ENCODE peak calls at places on chromosomes 6 and 20, in four cellular contexts. One of them, this sample, is unnamed.

GRCh38 chr20:48467622-48468021 is 360.2 kb downstream of the PREX1 start:
- DNase-seq in stomach: no peak
- DNase-seq in cardiac fibroblast: no peak
- DNase-seq in mammary epithelial cell: no peak
- DNase-seq in this sample: no peak

GRCh38 chr6:8383584-8383983 is 51.8 kb downstream of the SLC35B3 start:
- DNase-seq in stomach: no peak
- DNase-seq in cardiac fibroblast: no peak
- DNase-seq in mammary epithelial cell: no peak
- DNase-seq in this sample: no peak

GRCh38 chr6:29516108-29516507 is 28.4 kb upstream of the MAS1L start:
- DNase-seq in stomach: no peak
- DNase-seq in cardiac fibroblast: peak
- DNase-seq in mammary epithelial cell: peak
- DNase-seq in this sample: no peak

GRCh38 chr6:9745476-9745875 is 669.4 kb downstream of the TFAP2A start:
- DNase-seq in stomach: no peak
- DNase-seq in cardiac fibroblast: no peak
- DNase-seq in mammary epithelial cell: no peak
- DNase-seq in this sample: no peak

GRCh38 chr6:163751032-163751525 is 336.6 kb downstream of the QKI start:
- DNase-seq in stomach: no peak
- DNase-seq in cardiac fibroblast: no peak
- DNase-seq in mammary epithelial cell: peak
- DNase-seq in this sample: no peak

GRCh38 chr20:48826883-48827771 is 672 bp downstream of the PREX1 start:
- DNase-seq in stomach: peak
- DNase-seq in cardiac fibroblast: peak
- DNase-seq in mammary epithelial cell: no peak
- DNase-seq in this sample: peak

GRCh38 chr20:46035713-46036112 is 6.7 kb downstream of the SLC12A5 start:
- DNase-seq in stomach: no peak
- DNase-seq in cardiac fibroblast: no peak
- DNase-seq in mammary epithelial cell: no peak
- DNase-seq in this sample: no peak

GRCh38 chr6:75331134-75331533 is 46.5 kb upstream of the TMEM30A start:
- DNase-seq in stomach: no peak
- DNase-seq in cardiac fibroblast: peak
- DNase-seq in mammary epithelial cell: no peak
- DNase-seq in this sample: no peak

GRCh38 chr6:11762782-11763459 is 15.7 kb downstream of the ADTRP start:
- DNase-seq in stomach: no peak
- DNase-seq in cardiac fibroblast: peak
- DNase-seq in mammary epithelial cell: no peak
- DNase-seq in this sample: no peak

GRCh38 chr6:34526992-34527728 is 29.0 kb downstream of the SPDEF start:
- DNase-seq in stomach: peak
- DNase-seq in cardiac fibroblast: peak
- DNase-seq in mammary epithelial cell: peak
- DNase-seq in this sample: peak

GRCh38 chr6:1608222-1608975 is 1.3 kb upstream of the FOXC1 start:
- DNase-seq in stomach: no peak
- DNase-seq in cardiac fibroblast: no peak
- DNase-seq in mammary epithelial cell: no peak
- DNase-seq in this sample: no peak

GRCh38 chr20:19284400-19285178 is 72.1 kb downstream of the SLC24A3 start:
- DNase-seq in stomach: no peak
- DNase-seq in cardiac fibroblast: no peak
- DNase-seq in mammary epithelial cell: no peak
- DNase-seq in this sample: no peak

GRCh38 chr6:30821862-30822784 is 62.2 kb upstream of the DDR1 start:
- DNase-seq in stomach: no peak
- DNase-seq in cardiac fibroblast: peak
- DNase-seq in mammary epithelial cell: peak
- DNase-seq in this sample: no peak

GRCh38 chr6:45970326-45970725 is 45.3 kb downstream of the CLIC5 start:
- DNase-seq in stomach: no peak
- DNase-seq in cardiac fibroblast: no peak
- DNase-seq in mammary epithelial cell: no peak
- DNase-seq in this sample: no peak

GRCh38 chr20:24150406-24150805 is 161.8 kb upstream of the GGTLC1 start:
- DNase-seq in stomach: no peak
- DNase-seq in cardiac fibroblast: no peak
- DNase-seq in mammary epithelial cell: no peak
- DNase-seq in this sample: no peak

GRCh38 chr6:42707595-42707994 is 14.8 kb downstream of the PRPH2 start:
- DNase-seq in stomach: no peak
- DNase-seq in cardiac fibroblast: no peak
- DNase-seq in mammary epithelial cell: no peak
- DNase-seq in this sample: no peak

GRCh38 chr6:130019796-130020105 is 1.4 kb downstream of the L3MBTL3 start:
- DNase-seq in stomach: no peak
- DNase-seq in cardiac fibroblast: no peak
- DNase-seq in mammary epithelial cell: no peak
- DNase-seq in this sample: no peak

GRCh38 chr6:36907781-36908180 is 22.0 kb downstream of the C6orf89 start:
- DNase-seq in stomach: peak
- DNase-seq in cardiac fibroblast: peak
- DNase-seq in mammary epithelial cell: no peak
- DNase-seq in this sample: peak

GRCh38 chr6:153145591-153145990 is 14.5 kb upstream of the RGS17 start:
- DNase-seq in stomach: no peak
- DNase-seq in cardiac fibroblast: no peak
- DNase-seq in mammary epithelial cell: no peak
- DNase-seq in this sample: peak

GRCh38 chr20:22536141-22536828 is 48.1 kb downstream of the FOXA2 start:
- DNase-seq in stomach: no peak
- DNase-seq in cardiac fibroblast: no peak
- DNase-seq in mammary epithelial cell: no peak
- DNase-seq in this sample: no peak

GRCh38 chr6:129102741-129103140 is 219.8 kb downstream of the LAMA2 start:
- DNase-seq in stomach: no peak
- DNase-seq in cardiac fibroblast: peak
- DNase-seq in mammary epithelial cell: no peak
- DNase-seq in this sample: no peak

GRCh38 chr6:68689910-68690309 is 54.8 kb downstream of the ADGRB3 start:
- DNase-seq in stomach: no peak
- DNase-seq in cardiac fibroblast: peak
- DNase-seq in mammary epithelial cell: no peak
- DNase-seq in this sample: no peak

GRCh38 chr20:43193443-43193842 is 3.7 kb upstream of the PTPRT start:
- DNase-seq in stomach: no peak
- DNase-seq in cardiac fibroblast: no peak
- DNase-seq in mammary epithelial cell: no peak
- DNase-seq in this sample: no peak

GRCh38 chr6:139029470-139030210 is 1.1 kb downstream of the ABRACL start:
- DNase-seq in stomach: peak
- DNase-seq in cardiac fibroblast: peak
- DNase-seq in mammary epithelial cell: peak
- DNase-seq in this sample: peak

GRCh38 chr6:13711384-13711725 is 280 bp downstream of the RANBP9 start:
- DNase-seq in stomach: no peak
- DNase-seq in cardiac fibroblast: no peak
- DNase-seq in mammary epithelial cell: no peak
- DNase-seq in this sample: no peak

GRCh38 chr6:45344900-45345299 is 16.8 kb downstream of the RUNX2 start:
- DNase-seq in stomach: no peak
- DNase-seq in cardiac fibroblast: no peak
- DNase-seq in mammary epithelial cell: no peak
- DNase-seq in this sample: no peak

GRCh38 chr6:158799051-158799792 is 19.9 kb downstream of the EZR start:
- DNase-seq in stomach: peak
- DNase-seq in cardiac fibroblast: peak
- DNase-seq in mammary epithelial cell: no peak
- DNase-seq in this sample: no peak

GRCh38 chr20:60455272-60455671 is 497.0 kb downstream of the CDH26 start:
- DNase-seq in stomach: no peak
- DNase-seq in cardiac fibroblast: no peak
- DNase-seq in mammary epithelial cell: no peak
- DNase-seq in this sample: no peak

GRCh38 chr6:80932364-80932763 is 820.1 kb downstream of the TENT5A start:
- DNase-seq in stomach: no peak
- DNase-seq in cardiac fibroblast: peak
- DNase-seq in mammary epithelial cell: no peak
- DNase-seq in this sample: no peak

GRCh38 chr6:26017567-26017966 is 55.0 kb downstream of the TRIM38 start:
- DNase-seq in stomach: peak
- DNase-seq in cardiac fibroblast: peak
- DNase-seq in mammary epithelial cell: peak
- DNase-seq in this sample: peak

GRCh38 chr6:25442898-25443297 is 163.7 kb downstream of the CARMIL1 start:
- DNase-seq in stomach: no peak
- DNase-seq in cardiac fibroblast: no peak
- DNase-seq in mammary epithelial cell: no peak
- DNase-seq in this sample: no peak

GRCh38 chr6:74879234-74879633 is 326.6 kb downstream of the COL12A1 start:
- DNase-seq in stomach: no peak
- DNase-seq in cardiac fibroblast: peak
- DNase-seq in mammary epithelial cell: peak
- DNase-seq in this sample: no peak

GRCh38 chr6:112571886-112572285 is 224.8 kb downstream of the RFPL4B start:
- DNase-seq in stomach: no peak
- DNase-seq in cardiac fibroblast: peak
- DNase-seq in mammary epithelial cell: no peak
- DNase-seq in this sample: peak

GRCh38 chr6:3162565-3163247 is 5.4 kb upstream of the TUBB2A start:
- DNase-seq in stomach: peak
- DNase-seq in cardiac fibroblast: peak
- DNase-seq in mammary epithelial cell: peak
- DNase-seq in this sample: peak
- TF ChIP-seq CTCF in stomach: no peak
- TF ChIP-seq CTCF in cardiac fibroblast: peak
- TF ChIP-seq CTCF in mammary epithelial cell: no peak
- TF ChIP-seq CTCF in this sample: no peak

GRCh38 chr6:108570518-108570917 is 9.8 kb downstream of the FOXO3 start:
- DNase-seq in stomach: no peak
- DNase-seq in cardiac fibroblast: peak
- DNase-seq in mammary epithelial cell: no peak
- DNase-seq in this sample: no peak
- TF ChIP-seq CTCF in stomach: no peak
- TF ChIP-seq CTCF in cardiac fibroblast: no peak
- TF ChIP-seq CTCF in mammary epithelial cell: no peak
- TF ChIP-seq CTCF in this sample: peak

DNA sequence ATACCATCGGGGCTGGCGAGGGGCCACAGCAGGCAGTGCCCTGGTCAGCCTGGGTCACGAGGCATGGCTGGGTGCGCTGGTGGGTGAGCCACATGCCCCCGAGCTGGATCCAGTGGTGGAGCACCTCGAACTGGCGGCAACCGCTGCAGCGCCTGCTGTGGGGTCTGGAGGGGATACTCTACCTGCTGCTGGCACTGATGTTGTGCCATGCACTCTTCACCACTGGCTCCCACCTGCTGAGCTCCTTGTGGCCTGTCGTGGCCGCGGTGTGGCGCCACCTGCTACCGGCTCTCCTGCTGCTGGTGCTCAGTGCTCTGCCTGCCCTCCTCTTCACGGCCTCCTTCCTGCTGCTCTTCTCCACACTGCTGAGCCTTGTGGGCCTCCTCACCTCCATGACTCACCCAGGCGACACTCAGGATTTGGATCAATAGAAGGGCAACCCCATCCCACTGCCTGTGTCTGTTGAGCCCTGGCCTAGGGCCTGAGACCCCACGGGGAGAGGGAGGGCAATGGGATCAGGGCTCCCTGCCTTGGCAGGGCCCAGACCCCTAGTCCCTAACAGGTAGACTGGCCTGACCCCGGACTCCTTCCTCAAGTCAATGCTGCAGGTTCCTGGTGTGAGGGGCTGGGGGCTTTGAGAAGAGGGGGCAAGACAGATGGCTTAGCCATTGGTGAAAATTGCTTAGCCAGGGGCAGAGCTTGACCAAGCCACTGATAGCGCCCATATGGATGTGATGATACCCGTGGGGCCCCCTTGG is 598 bp downstream of the TMEM239 start:
- DNase-seq in stomach: no peak
- DNase-seq in cardiac fibroblast: no peak
- DNase-seq in mammary epithelial cell: no peak
- DNase-seq in this sample: no peak
- TF ChIP-seq CTCF in stomach: no peak
- TF ChIP-seq CTCF in cardiac fibroblast: no peak
- TF ChIP-seq CTCF in mammary epithelial cell: no peak
- TF ChIP-seq CTCF in this sample: no peak

GRCh38 chr6:44063561-44064059 is 63.6 kb downstream of the MRPL14 start:
- DNase-seq in stomach: no peak
- DNase-seq in cardiac fibroblast: no peak
- DNase-seq in mammary epithelial cell: no peak
- DNase-seq in this sample: no peak

GRCh38 chr6:44064089-44064947 is 62.9 kb downstream of the MRPL14 start:
- DNase-seq in stomach: peak
- DNase-seq in cardiac fibroblast: peak
- DNase-seq in mammary epithelial cell: peak
- DNase-seq in this sample: no peak

GRCh38 chr6:44062105-44062770 is 65.0 kb downstream of the MRPL14 start:
- DNase-seq in stomach: no peak
- DNase-seq in cardiac fibroblast: no peak
- DNase-seq in mammary epithelial cell: peak
- DNase-seq in this sample: no peak

GRCh38 chr6:44061375-44062104 is 65.7 kb downstream of the MRPL14 start:
- DNase-seq in stomach: no peak
- DNase-seq in cardiac fibroblast: peak
- DNase-seq in mammary epithelial cell: peak
- DNase-seq in this sample: no peak

DNA sequence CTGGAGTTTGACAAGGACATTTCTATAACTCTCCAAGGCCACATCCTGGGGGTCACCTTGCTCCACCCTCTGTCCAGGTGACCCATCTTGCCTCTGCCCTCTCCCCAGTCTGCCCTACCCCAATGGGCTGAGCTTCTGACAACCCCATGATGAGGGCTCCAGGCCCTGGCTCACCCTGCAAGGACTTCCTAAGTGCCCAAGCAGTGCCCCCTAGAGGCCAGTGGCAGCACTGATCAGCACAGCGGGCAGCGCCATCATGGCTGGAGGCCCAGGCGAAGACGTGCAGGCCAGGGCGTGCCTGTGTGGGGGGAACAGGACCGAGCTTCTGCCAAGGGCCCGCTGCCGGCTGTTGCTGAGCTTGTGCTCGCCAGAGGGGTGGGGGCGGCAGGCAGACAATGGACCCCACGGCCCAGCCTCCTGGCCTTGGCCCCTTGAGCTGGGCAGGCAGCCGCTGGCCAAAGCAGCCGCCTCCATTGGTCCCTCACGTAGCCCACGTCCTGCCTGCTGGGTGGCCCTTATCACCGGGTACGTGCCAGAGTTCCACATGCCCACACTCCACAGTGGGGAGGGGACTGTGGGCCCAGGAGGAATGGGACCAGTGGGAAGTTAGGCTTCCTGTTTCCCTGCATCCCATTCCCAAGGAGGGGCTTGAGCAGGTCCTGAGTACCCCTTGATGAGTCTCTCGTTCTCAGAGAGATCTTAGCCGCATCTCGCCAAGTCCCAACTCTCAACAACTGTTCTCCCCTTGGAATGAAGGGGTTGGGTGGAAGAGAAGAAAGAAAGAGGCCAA is 64.3 kb downstream of the MRPL14 start:
- DNase-seq in stomach: peak
- DNase-seq in cardiac fibroblast: no peak
- DNase-seq in mammary epithelial cell: peak
- DNase-seq in this sample: no peak
- TF ChIP-seq CTCF in stomach: no peak
- TF ChIP-seq CTCF in cardiac fibroblast: peak
- TF ChIP-seq CTCF in mammary epithelial cell: peak
- TF ChIP-seq CTCF in this sample: peak

This sample was measured in thyroid gland.